ENCODE peak calls at places on chromosomes 3 and 15, in seven cellular contexts. K is progenitor cell of endocrine pancreas, N is astrocyte, C is germinal center, V is Ammon's horn, Q is Peyer's patch, X is HTR-8/SVneo. Y is an unnamed sample.

GRCh38 chr3:29137601-29138000 is 143.3 kb upstream of the RBMS3 start:
- DNase-seq in K (no peak), N (no peak), C (no peak), V (no peak), Q (no peak), X (no peak), Y (no peak)

GRCh38 chr3:100001514-100002270 is 112.6 kb downstream of the FILIP1L start:
- DNase-seq in K (no peak), N (no peak), C (no peak), V (no peak), Q (no peak), X (no peak), Y (no peak)

GRCh38 chr3:128313181-128313725 is 153.4 kb downstream of the DNAJB8 start:
- DNase-seq in K (no peak), N (no peak), C (no peak), V (peak; percentile 18), Q (peak; percentile 14), X (no peak), Y (no peak)

GRCh38 chr3:102299125-102299877 is 135.5 kb upstream of the ZPLD1 start:
- DNase-seq in K (no peak), N (no peak), C (no peak), V (no peak), Q (no peak), X (no peak), Y (no peak)

GRCh38 chr3:125280966-125281365 is 68.4 kb upstream of the SLC12A8 start:
- DNase-seq in K (no peak), N (peak; percentile 88), C (no peak), V (peak; percentile 82), Q (no peak), X (no peak), Y (no peak)

GRCh38 chr3:25300141-25300540 is 127.9 kb upstream of the RARB start:
- DNase-seq in K (no peak), N (no peak), C (no peak), V (no peak), Q (no peak), X (no peak), Y (no peak)

GRCh38 chr3:53242642-53243041 is 13.2 kb downstream of the TKT start:
- DNase-seq in K (no peak), N (no peak), C (no peak), V (no peak), Q (no peak), X (no peak), Y (no peak)

GRCh38 chr3:42043116-42043796 is 47.9 kb upstream of the TRAK1 start:
- DNase-seq in K (no peak), N (peak; percentile 78), C (no peak), V (no peak), Q (no peak), X (no peak), Y (no peak)

GRCh38 chr3:170470063-170471006 is 51.7 kb downstream of the CLDN11 start:
- DNase-seq in K (no peak), N (peak; percentile 67), C (no peak), V (peak; percentile 88), Q (no peak), X (no peak), Y (no peak)

GRCh38 chr3:11116336-11117059 is 37.8 kb upstream of the HRH1 start:
- DNase-seq in K (no peak), N (peak; percentile 69), C (no peak), V (peak; percentile 56), Q (no peak), X (no peak), Y (no peak)

GRCh38 chr15:61141497-61142125 is 87.5 kb downstream of the RORA start:
- DNase-seq in K (no peak), N (no peak), C (no peak), V (no peak), Q (no peak), X (no peak), Y (no peak)

GRCh38 chr15:90099868-90100854 is 2.1 kb downstream of the IDH2 start:
- DNase-seq in K (no peak), N (peak; percentile 70), C (peak; percentile 51), V (peak; percentile 80), Q (peak; percentile 46), X (no peak), Y (peak; percentile 32)

GRCh38 chr3:125028657-125029056 is 27.1 kb downstream of the HEG1 start:
- DNase-seq in K (no peak), N (no peak), C (no peak), V (no peak), Q (no peak), X (no peak), Y (no peak)

GRCh38 chr3:183774631-183775030 is 50.7 kb downstream of the MAP6D1 start:
- DNase-seq in K (no peak), N (peak; percentile 85), C (no peak), V (no peak), Q (no peak), X (no peak), Y (no peak)

GRCh38 chr15:78003539-78004008 is 73.9 kb downstream of the TBC1D2B start:
- DNase-seq in K (no peak), N (no peak), C (no peak), V (no peak), Q (no peak), X (no peak), Y (no peak)

GRCh38 chr3:7800006-7800780 is 701.4 kb upstream of the LMCD1 start:
- DNase-seq in K (no peak), N (no peak), C (no peak), V (peak; percentile 19), Q (no peak), X (no peak), Y (no peak)

GRCh38 chr3:169264711-169265110 is 398.8 kb downstream of the MECOM start:
- DNase-seq in K (no peak), N (peak; percentile 47), C (no peak), V (peak; percentile 7), Q (no peak), X (peak; percentile 5), Y (no peak)

GRCh38 chr3:157026091-157026490 is 133.9 kb downstream of the CCNL1 start:
- DNase-seq in K (no peak), N (no peak), C (no peak), V (no peak), Q (no peak), X (peak; percentile 41), Y (no peak)

GRCh38 chr15:53835309-53835708 is 75.8 kb upstream of the WDR72 start:
- DNase-seq in K (no peak), N (no peak), C (no peak), V (no peak), Q (no peak), X (no peak), Y (no peak)

GRCh38 chr15:81888748-81889479 is 156.9 kb downstream of the MEX3B start:
- DNase-seq in K (no peak), N (peak; percentile 77), C (no peak), V (no peak), Q (no peak), X (no peak), Y (no peak)

GRCh38 chr3:112813723-112814171 is 32.9 kb downstream of the CD200R1L start:
- DNase-seq in K (no peak), N (peak; percentile 74), C (peak; percentile 73), V (peak; percentile 72), Q (peak; percentile 34), X (no peak), Y (peak; percentile 41)

GRCh38 chr3:112605285-112605684 is 35.7 kb downstream of the CCDC80 start:
- DNase-seq in K (no peak), N (peak; percentile 98), C (no peak), V (peak; percentile 79), Q (no peak), X (peak; percentile 41), Y (no peak)

GRCh38 chr3:12750223-12750622 is 8.8 kb downstream of the TMEM40 start:
- DNase-seq in K (no peak), N (peak; percentile 84), C (peak; percentile 30), V (no peak), Q (no peak), X (peak; percentile 62), Y (no peak)

GRCh38 chr3:196163212-196163611 is 48.0 kb downstream of the ZDHHC19 start:
- DNase-seq in K (no peak), N (no peak), C (no peak), V (no peak), Q (no peak), X (no peak), Y (no peak)

Y was measured in GM20000.